ENCODE peak calls at places on chromosome 19, in four cellular contexts. I is CD14-positive monocyte; V is stimulated activated CD4-positive, alpha-beta T cell treated with anti-CD3 and anti-CD28 coated beads, TNF-alpha, amount 100 ng/mL, for 48 hours; F is heart left ventricle. P is an unnamed sample.

GRCh38 chr19:18433039-18433691 is 4.8 kb downstream of the ISYNA1 start:
- DNase-seq in V (no peak), I (no peak), F (no peak), P (no peak)

GRCh38 chr19:24078688-24079087 is 8.3 kb upstream of the ZNF254 start:
- DNase-seq in V (no peak), I (no peak), F (no peak), P (no peak)

GRCh38 chr19:30629086-30629485 is 256.9 kb downstream of the ZNF536 start:
- DNase-seq in I (no peak), F (no peak), V (no peak), P (no peak)

GRCh38 chr19:1822210-1822609 is 10.1 kb upstream of the ATP8B3 start:
- DNase-seq in I (no peak), F (no peak), V (no peak), P (no peak)

GRCh38 chr19:17576758-17577532 is 21.5 kb downstream of the COLGALT1 start:
- DNase-seq in V (no peak), F (no peak), I (no peak), P (peak)

GRCh38 chr19:53881482-53882390 is at the start of gene PRKCG:
- DNase-seq in F (peak), I (no peak), V (no peak), P (peak)

GRCh38 chr19:43489979-43490599 is 14.5 kb downstream of the PHLDB3 start:
- DNase-seq in F (no peak), I (no peak), V (no peak), P (no peak)

GRCh38 chr19:10852098-10852800 is 4.0 kb downstream of the C19orf38 start:
- DNase-seq in V (no peak), I (peak), F (no peak), P (no peak)

GRCh38 chr19:34067861-34068271 is 104.4 kb upstream of the LSM14A start:
- DNase-seq in V (no peak), F (no peak), I (no peak), P (no peak)

GRCh38 chr19:38929929-38930775 is at the start of gene SARS2:
- DNase-seq in I (peak), F (peak), V (peak), P (peak)

GRCh38 chr19:48478339-48479061 is 9.3 kb downstream of the CYTH2 start:
- DNase-seq in V (no peak), I (no peak), F (no peak), P (no peak)

GRCh38 chr19:47661161-47661560 is 52.1 kb upstream of the EHD2 start:
- DNase-seq in I (no peak), V (no peak), F (no peak), P (no peak)

GRCh38 chr19:30648321-30648720 is 276.1 kb downstream of the ZNF536 start:
- DNase-seq in I (no peak), F (no peak), V (no peak), P (no peak)

GRCh38 chr19:10364644-10365043 is 15.7 kb downstream of the TYK2 start:
- DNase-seq in V (no peak), F (no peak), I (no peak), P (no peak)

GRCh38 chr19:52277471-52277870 is 8.1 kb downstream of the ZNF766 start:
- DNase-seq in I (no peak), F (no peak), V (no peak), P (peak)